ENCODE peak calls at places on chromosomes 12 and 14, in nine cellular contexts. K is ovary, Q is MM.1S, L is esophagus muscularis mucosa, P is upper lobe of right lung, W is WERI-Rb-1, M is lower lobe of right lung, N is GM12878, O is adrenal gland. R is an unnamed sample.

GRCh38 chr14:60310086-60310684 is 61.2 kb downstream of the PPM1A start:
- DNase-seq in K (no peak), Q (no peak), L (no peak), P (no peak), W (no peak), M (no peak), N (no peak), O (no peak), R (peak; percentile 17)

GRCh38 chr14:59159169-59159568 is 29.3 kb upstream of the DAAM1 start:
- DNase-seq in K (no peak), Q (no peak), L (no peak), P (no peak), W (no peak), M (no peak), N (no peak), O (no peak), R (peak; percentile 45)

GRCh38 chr14:51463461-51463860 is 188.2 kb upstream of the FRMD6 start:
- DNase-seq in K (no peak), Q (no peak), L (peak; percentile 57), P (no peak), W (no peak), M (no peak), N (no peak), O (no peak), R (no peak)

GRCh38 chr12:52191841-52192791 is at the start of gene KRT80:
- DNase-seq in K (peak; percentile 88), Q (peak; percentile 21), L (peak; percentile 94), P (peak; percentile 90), W (no peak), M (peak; percentile 87), N (no peak), O (peak; percentile 98), R (peak; percentile 99)

GRCh38 chr14:36367985-36368774 is 47.7 kb upstream of the MBIP start:
- DNase-seq in K (no peak), Q (no peak), L (no peak), P (no peak), W (no peak), M (no peak), N (no peak), O (no peak), R (no peak)

GRCh38 chr12:90360300-90360699 is 594.7 kb downstream of the CCER1 start:
- DNase-seq in K (no peak), Q (no peak), L (no peak), P (no peak), W (no peak), M (no peak), N (no peak), O (no peak), R (no peak)

GRCh38 chr12:81468206-81468605 is 290.9 kb downstream of the PPFIA2 start:
- DNase-seq in K (no peak), Q (no peak), L (no peak), P (no peak), W (no peak), M (no peak), N (no peak), O (no peak), R (peak; percentile 58)

GRCh38 chr12:63064080-63064479 is 86.9 kb downstream of the AVPR1A start:
- DNase-seq in K (no peak), Q (no peak), L (no peak), P (no peak), W (no peak), M (no peak), N (no peak), O (no peak), R (peak; percentile 76)

GRCh38 chr12:110717037-110717436 is 25.7 kb downstream of the PPP1CC start:
- DNase-seq in K (no peak), Q (no peak), L (no peak), P (no peak), W (no peak), M (no peak), N (no peak), O (no peak), R (no peak)

GRCh38 chr14:105898482-105899010 is 372.2 kb downstream of the TMEM121 start:
- DNase-seq in K (no peak), Q (no peak), L (no peak), P (no peak), W (no peak), M (no peak), N (no peak), O (no peak), R (no peak)

GRCh38 chr14:96582641-96582980 is 80.4 kb downstream of the PAPOLA start:
- DNase-seq in K (no peak), Q (no peak), L (no peak), P (no peak), W (no peak), M (no peak), N (no peak), O (no peak), R (no peak)
- H3K27me3 ChIP-seq in K (no peaks in the 10 kb centered on the region), Q (no peaks in the 10 kb centered on the region), L (peaks cover 5% of the 10 kb centered on the region), P (peaks cover 6% of the 10 kb centered on the region), W (no peaks in the 10 kb centered on the region), M (peaks cover 28% of the 10 kb centered on the region), N (no peaks in the 10 kb centered on the region), O (peaks cover 7% of the 10 kb centered on the region), R (peaks cover 36% of the 10 kb centered on the region)

GRCh38 chr12:120230974-120231315 is 30.0 kb upstream of the RPLP0 start:
- DNase-seq in K (no peak), Q (no peak), L (no peak), P (no peak), W (peak; percentile 33), M (no peak), N (no peak), O (no peak), R (no peak)
- H3K4me3 ChIP-seq in K (no peak overlapping the region), Q (no peak overlapping the region), L (no peak overlapping the region), P (no peak overlapping the region), W (peak overlapping the region; percentile 13), M (no peak overlapping the region), N (no peak overlapping the region), O (no peak overlapping the region), R (peak overlapping the region; percentile 63)

GRCh38 chr14:77151245-77151644 is 9.7 kb upstream of the ZDHHC22 start:
- DNase-seq in K (no peak), Q (no peak), L (no peak), P (no peak), W (peak; percentile 53), M (no peak), N (no peak), O (no peak), R (peak; percentile 49)
- H3K27me3 ChIP-seq in K (no peaks in the 10 kb centered on the region), Q (no peaks in the 10 kb centered on the region), L (peaks cover 5% of the 10 kb centered on the region), P (peaks cover 32% of the 10 kb centered on the region), W (no peaks in the 10 kb centered on the region), M (peaks cover 54% of the 10 kb centered on the region), N (peaks cover 4% of the 10 kb centered on the region), O (peaks cover 7% of the 10 kb centered on the region), R (peaks cover 38% of the 10 kb centered on the region)

GRCh38 chr14:99562848-99563748 is 40.9 kb downstream of the CCDC85C start:
- DNase-seq in K (peak; percentile 76), Q (no peak), L (no peak), P (peak; percentile 93), W (peak; percentile 98), M (peak; percentile 91), N (no peak), O (peak; percentile 93), R (no peak)
- H3K4me3 ChIP-seq in K (no peak overlapping the region), Q (no peak overlapping the region), L (no peak overlapping the region), P (no peak overlapping the region), W (no peak overlapping the region), M (no peak overlapping the region), N (no peak overlapping the region), O (no peak overlapping the region), R (no peak overlapping the region)

DNA sequence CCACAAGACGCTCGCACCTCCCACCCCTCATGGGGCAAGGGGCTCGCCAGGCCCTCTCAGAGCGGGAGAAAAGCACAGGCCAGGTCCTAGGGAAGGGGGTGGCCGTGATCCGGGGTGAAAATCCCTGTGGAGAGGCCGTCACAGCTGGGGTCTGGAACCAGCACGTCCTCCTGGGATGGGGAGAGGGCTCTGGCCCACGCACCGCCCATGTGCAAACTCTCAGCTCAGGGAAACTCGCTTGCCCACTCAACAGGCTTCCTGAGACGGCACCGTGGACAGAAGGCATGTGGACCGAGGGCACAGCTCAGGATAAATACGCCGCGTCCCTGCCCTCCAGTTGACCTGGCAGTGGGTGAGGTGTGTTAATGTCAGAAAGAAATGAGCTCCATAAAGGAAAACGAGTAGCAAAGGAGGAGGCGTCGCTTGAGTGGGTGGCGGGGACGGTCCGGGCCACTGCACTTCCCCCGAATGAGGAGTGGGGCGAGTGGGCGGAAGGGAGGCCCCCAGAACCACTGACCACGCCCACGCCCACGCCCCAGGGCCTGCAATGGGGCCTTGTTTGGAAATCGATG is 57.6 kb upstream of the GALNT9 start:
- DNase-seq in K (no peak), Q (no peak), L (no peak), P (peak; percentile 61), W (no peak), M (no peak), N (no peak), O (no peak), R (no peak)
- H3K27me3 ChIP-seq in K (no peaks in the 10 kb centered on the region), Q (peaks cover 15% of the 10 kb centered on the region), L (peaks cover 36% of the 10 kb centered on the region), P (peaks cover 31% of the 10 kb centered on the region), W (no peaks in the 10 kb centered on the region), M (peaks cover 21% of the 10 kb centered on the region), N (peaks cover 1% of the 10 kb centered on the region), O (peaks cover 23% of the 10 kb centered on the region), R (peaks cover 58% of the 10 kb centered on the region)

GRCh38 chr12:120642806-120643205 is 2.4 kb downstream of the CABP1 start:
- DNase-seq in K (no peak), Q (no peak), L (no peak), P (no peak), W (no peak), M (no peak), N (no peak), O (no peak), R (no peak)
- H3K4me3 ChIP-seq in K (no peak overlapping the region), Q (no peak overlapping the region), L (no peak overlapping the region), P (no peak overlapping the region), W (no peak overlapping the region), M (no peak overlapping the region), N (no peak overlapping the region), O (no peak overlapping the region), R (no peak overlapping the region)

DNA sequence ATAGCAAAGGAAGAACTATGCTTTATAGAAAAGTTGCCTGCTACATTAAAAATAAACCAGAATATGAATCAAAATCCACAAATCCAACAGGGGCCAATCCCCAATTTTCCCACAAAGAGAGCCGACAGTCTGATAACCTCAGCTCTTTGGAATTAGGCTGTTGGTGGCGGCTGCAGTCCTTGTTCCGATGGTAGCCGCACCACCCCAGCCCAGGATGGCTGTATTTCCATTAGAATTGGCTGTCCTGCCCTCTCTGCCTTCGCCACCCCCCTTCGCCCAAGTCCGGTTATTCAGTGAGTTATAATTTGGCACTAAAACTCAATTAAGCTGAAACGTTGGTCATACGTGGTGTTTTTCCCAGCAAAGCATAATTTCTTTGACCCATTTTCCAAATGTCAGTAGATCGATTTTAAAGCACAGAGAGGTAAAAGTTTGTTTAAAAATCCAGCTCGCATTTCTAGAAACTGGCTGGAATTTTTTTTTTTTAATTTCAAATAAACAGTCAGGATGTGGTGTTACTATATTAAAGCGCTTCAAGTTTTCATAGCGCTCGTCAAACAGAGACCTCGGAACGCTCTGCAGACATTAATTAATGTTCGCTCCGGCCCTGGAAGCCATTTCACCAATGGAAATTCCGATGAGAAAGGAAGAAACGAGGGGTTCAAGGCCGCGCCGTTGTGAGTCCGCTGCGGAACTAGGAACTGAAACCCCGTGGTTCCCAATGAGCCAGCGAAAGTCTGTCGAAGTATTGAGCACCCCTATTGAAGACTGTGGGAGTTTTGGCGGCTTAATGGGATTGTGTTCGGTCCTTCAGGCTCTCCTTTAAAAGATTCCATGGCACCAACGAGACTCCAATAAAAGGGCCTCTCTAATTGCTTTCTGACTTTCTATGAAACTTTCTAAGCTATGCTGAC is 104.8 kb upstream of the DIO3 start:
- DNase-seq in K (no peak), Q (no peak), L (no peak), P (no peak), W (no peak), M (no peak), N (no peak), O (no peak), R (no peak)
- H3K27me3 ChIP-seq in K (peaks cover 5% of the 10 kb centered on the region), Q (peaks cover 70% of the 10 kb centered on the region), L (peaks cover 27% of the 10 kb centered on the region), P (peaks cover 81% of the 10 kb centered on the region), W (no peaks in the 10 kb centered on the region), M (peaks cover 63% of the 10 kb centered on the region), N (peaks cover 7% of the 10 kb centered on the region), O (peaks cover 54% of the 10 kb centered on the region), R (peaks cover 32% of the 10 kb centered on the region)